ENCODE peak calls at places on chromosomes 12 and 14, in nine cellular contexts. One of them, this sample, is unnamed.
A peak's percentile ranks its signal among the peaks of the same experiment; 100 is the strongest.

GRCh38 chr14:104735830-104736642 is 12.0 kb downstream of the ADSS1 start:
- DNase-seq in endothelial cell: peak; percentile 53
- DNase-seq in aorta: peak; percentile 94
- DNase-seq in mucosa of descending colon: peak; percentile 27
- DNase-seq in Peyer's patch: peak; percentile 25
- DNase-seq in stimulated activated CD4-positive, alpha-beta T cell treated with anti-CD3 and anti-CD28 coated beads, Interleukin-2, amount 100 ng/mL, for 48 hours: no peak
- DNase-seq in HT-29: no peak
- DNase-seq in GM04504: peak; percentile 56
- DNase-seq in stimulated activated effector memory CD8-positive, alpha-beta T cell treated with anti-CD3 and anti-CD28 coated beads, Interleukin-12 subunit alpha, Interleukin-12 subunit beta, amount 100 ng/mL, for 72 hours: no peak
- DNase-seq in this sample: no peak

GRCh38 chr12:21438643-21439042 is 1.2 kb downstream of the PYROXD1 start:
- DNase-seq in endothelial cell: no peak
- DNase-seq in aorta: no peak
- DNase-seq in mucosa of descending colon: no peak
- DNase-seq in Peyer's patch: no peak
- DNase-seq in stimulated activated CD4-positive, alpha-beta T cell treated with anti-CD3 and anti-CD28 coated beads, Interleukin-2, amount 100 ng/mL, for 48 hours: no peak
- DNase-seq in HT-29: no peak
- DNase-seq in GM04504: no peak
- DNase-seq in stimulated activated effector memory CD8-positive, alpha-beta T cell treated with anti-CD3 and anti-CD28 coated beads, Interleukin-12 subunit alpha, Interleukin-12 subunit beta, amount 100 ng/mL, for 72 hours: no peak
- DNase-seq in this sample: no peak

GRCh38 chr14:96249016-96249415 is 7.0 kb upstream of the BDKRB1 start:
- DNase-seq in endothelial cell: no peak
- DNase-seq in aorta: no peak
- DNase-seq in mucosa of descending colon: no peak
- DNase-seq in Peyer's patch: no peak
- DNase-seq in stimulated activated CD4-positive, alpha-beta T cell treated with anti-CD3 and anti-CD28 coated beads, Interleukin-2, amount 100 ng/mL, for 48 hours: no peak
- DNase-seq in HT-29: no peak
- DNase-seq in GM04504: peak; percentile 94
- DNase-seq in stimulated activated effector memory CD8-positive, alpha-beta T cell treated with anti-CD3 and anti-CD28 coated beads, Interleukin-12 subunit alpha, Interleukin-12 subunit beta, amount 100 ng/mL, for 72 hours: no peak
- DNase-seq in this sample: no peak

GRCh38 chr14:102930138-102930752 is 7.8 kb downstream of the AMN start:
- DNase-seq in endothelial cell: peak; percentile 35
- DNase-seq in aorta: no peak
- DNase-seq in mucosa of descending colon: no peak
- DNase-seq in Peyer's patch: no peak
- DNase-seq in stimulated activated CD4-positive, alpha-beta T cell treated with anti-CD3 and anti-CD28 coated beads, Interleukin-2, amount 100 ng/mL, for 48 hours: no peak
- DNase-seq in HT-29: no peak
- DNase-seq in GM04504: no peak
- DNase-seq in stimulated activated effector memory CD8-positive, alpha-beta T cell treated with anti-CD3 and anti-CD28 coated beads, Interleukin-12 subunit alpha, Interleukin-12 subunit beta, amount 100 ng/mL, for 72 hours: no peak
- DNase-seq in this sample: no peak

GRCh38 chr12:46387697-46388096 is 15.1 kb upstream of the SLC38A2 start:
- DNase-seq in endothelial cell: no peak
- DNase-seq in aorta: no peak
- DNase-seq in mucosa of descending colon: no peak
- DNase-seq in Peyer's patch: peak; percentile 71
- DNase-seq in stimulated activated CD4-positive, alpha-beta T cell treated with anti-CD3 and anti-CD28 coated beads, Interleukin-2, amount 100 ng/mL, for 48 hours: no peak
- DNase-seq in HT-29: no peak
- DNase-seq in GM04504: no peak
- DNase-seq in stimulated activated effector memory CD8-positive, alpha-beta T cell treated with anti-CD3 and anti-CD28 coated beads, Interleukin-12 subunit alpha, Interleukin-12 subunit beta, amount 100 ng/mL, for 72 hours: peak; percentile 16
- DNase-seq in this sample: peak; percentile 63

GRCh38 chr14:64680013-64680674 is 24.1 kb upstream of the PLEKHG3 start:
- DNase-seq in endothelial cell: no peak
- DNase-seq in aorta: peak; percentile 80
- DNase-seq in mucosa of descending colon: no peak
- DNase-seq in Peyer's patch: no peak
- DNase-seq in stimulated activated CD4-positive, alpha-beta T cell treated with anti-CD3 and anti-CD28 coated beads, Interleukin-2, amount 100 ng/mL, for 48 hours: no peak
- DNase-seq in HT-29: no peak
- DNase-seq in GM04504: no peak
- DNase-seq in stimulated activated effector memory CD8-positive, alpha-beta T cell treated with anti-CD3 and anti-CD28 coated beads, Interleukin-12 subunit alpha, Interleukin-12 subunit beta, amount 100 ng/mL, for 72 hours: no peak
- DNase-seq in this sample: no peak

GRCh38 chr12:34290191-34290995 is 268.1 kb downstream of the ALG10 start:
- DNase-seq in endothelial cell: no peak
- DNase-seq in aorta: peak; percentile 56
- DNase-seq in mucosa of descending colon: no peak
- DNase-seq in Peyer's patch: peak; percentile 0
- DNase-seq in stimulated activated CD4-positive, alpha-beta T cell treated with anti-CD3 and anti-CD28 coated beads, Interleukin-2, amount 100 ng/mL, for 48 hours: no peak
- DNase-seq in HT-29: no peak
- DNase-seq in GM04504: no peak
- DNase-seq in stimulated activated effector memory CD8-positive, alpha-beta T cell treated with anti-CD3 and anti-CD28 coated beads, Interleukin-12 subunit alpha, Interleukin-12 subunit beta, amount 100 ng/mL, for 72 hours: no peak
- DNase-seq in this sample: no peak

GRCh38 chr12:69087986-69088385 is 151.4 kb upstream of the CPSF6 start:
- DNase-seq in endothelial cell: no peak
- DNase-seq in aorta: no peak
- DNase-seq in mucosa of descending colon: no peak
- DNase-seq in Peyer's patch: no peak
- DNase-seq in stimulated activated CD4-positive, alpha-beta T cell treated with anti-CD3 and anti-CD28 coated beads, Interleukin-2, amount 100 ng/mL, for 48 hours: no peak
- DNase-seq in HT-29: no peak
- DNase-seq in GM04504: no peak
- DNase-seq in stimulated activated effector memory CD8-positive, alpha-beta T cell treated with anti-CD3 and anti-CD28 coated beads, Interleukin-12 subunit alpha, Interleukin-12 subunit beta, amount 100 ng/mL, for 72 hours: no peak
- DNase-seq in this sample: no peak

GRCh38 chr12:9936597-9936996 is 4.4 kb upstream of the CLEC2A start:
- DNase-seq in endothelial cell: no peak
- DNase-seq in aorta: no peak
- DNase-seq in mucosa of descending colon: no peak
- DNase-seq in Peyer's patch: no peak
- DNase-seq in stimulated activated CD4-positive, alpha-beta T cell treated with anti-CD3 and anti-CD28 coated beads, Interleukin-2, amount 100 ng/mL, for 48 hours: no peak
- DNase-seq in HT-29: no peak
- DNase-seq in GM04504: no peak
- DNase-seq in stimulated activated effector memory CD8-positive, alpha-beta T cell treated with anti-CD3 and anti-CD28 coated beads, Interleukin-12 subunit alpha, Interleukin-12 subunit beta, amount 100 ng/mL, for 72 hours: no peak
- DNase-seq in this sample: no peak

GRCh38 chr14:74402264-74403251 is 23.5 kb downstream of the SYNDIG1L start:
- DNase-seq in endothelial cell: no peak
- DNase-seq in aorta: peak; percentile 56
- DNase-seq in mucosa of descending colon: no peak
- DNase-seq in Peyer's patch: peak; percentile 54
- DNase-seq in stimulated activated CD4-positive, alpha-beta T cell treated with anti-CD3 and anti-CD28 coated beads, Interleukin-2, amount 100 ng/mL, for 48 hours: no peak
- DNase-seq in HT-29: no peak
- DNase-seq in GM04504: no peak
- DNase-seq in stimulated activated effector memory CD8-positive, alpha-beta T cell treated with anti-CD3 and anti-CD28 coated beads, Interleukin-12 subunit alpha, Interleukin-12 subunit beta, amount 100 ng/mL, for 72 hours: no peak
- DNase-seq in this sample: no peak

GRCh38 chr12:23980826-23981225 is 31.4 kb upstream of the SOX5 start:
- DNase-seq in endothelial cell: no peak
- DNase-seq in aorta: no peak
- DNase-seq in mucosa of descending colon: no peak
- DNase-seq in Peyer's patch: no peak
- DNase-seq in stimulated activated CD4-positive, alpha-beta T cell treated with anti-CD3 and anti-CD28 coated beads, Interleukin-2, amount 100 ng/mL, for 48 hours: no peak
- DNase-seq in HT-29: no peak
- DNase-seq in GM04504: no peak
- DNase-seq in stimulated activated effector memory CD8-positive, alpha-beta T cell treated with anti-CD3 and anti-CD28 coated beads, Interleukin-12 subunit alpha, Interleukin-12 subunit beta, amount 100 ng/mL, for 72 hours: no peak
- DNase-seq in this sample: no peak

GRCh38 chr12:107461222-107461980 is 224.2 kb upstream of the PWP1 start:
- DNase-seq in endothelial cell: no peak
- DNase-seq in aorta: no peak
- DNase-seq in mucosa of descending colon: no peak
- DNase-seq in Peyer's patch: no peak
- DNase-seq in stimulated activated CD4-positive, alpha-beta T cell treated with anti-CD3 and anti-CD28 coated beads, Interleukin-2, amount 100 ng/mL, for 48 hours: no peak
- DNase-seq in HT-29: no peak
- DNase-seq in GM04504: peak; percentile 48
- DNase-seq in stimulated activated effector memory CD8-positive, alpha-beta T cell treated with anti-CD3 and anti-CD28 coated beads, Interleukin-12 subunit alpha, Interleukin-12 subunit beta, amount 100 ng/mL, for 72 hours: no peak
- DNase-seq in this sample: no peak

GRCh38 chr12:5473076-5473475 is 41.2 kb downstream of the NTF3 start:
- DNase-seq in endothelial cell: no peak
- DNase-seq in aorta: no peak
- DNase-seq in mucosa of descending colon: no peak
- DNase-seq in Peyer's patch: no peak
- DNase-seq in stimulated activated CD4-positive, alpha-beta T cell treated with anti-CD3 and anti-CD28 coated beads, Interleukin-2, amount 100 ng/mL, for 48 hours: no peak
- DNase-seq in HT-29: no peak
- DNase-seq in GM04504: no peak
- DNase-seq in stimulated activated effector memory CD8-positive, alpha-beta T cell treated with anti-CD3 and anti-CD28 coated beads, Interleukin-12 subunit alpha, Interleukin-12 subunit beta, amount 100 ng/mL, for 72 hours: no peak
- DNase-seq in this sample: no peak

GRCh38 chr12:79674629-79675028 is 16.1 kb downstream of the PAWR start:
- DNase-seq in endothelial cell: no peak
- DNase-seq in aorta: no peak
- DNase-seq in mucosa of descending colon: no peak
- DNase-seq in Peyer's patch: no peak
- DNase-seq in stimulated activated CD4-positive, alpha-beta T cell treated with anti-CD3 and anti-CD28 coated beads, Interleukin-2, amount 100 ng/mL, for 48 hours: no peak
- DNase-seq in HT-29: no peak
- DNase-seq in GM04504: no peak
- DNase-seq in stimulated activated effector memory CD8-positive, alpha-beta T cell treated with anti-CD3 and anti-CD28 coated beads, Interleukin-12 subunit alpha, Interleukin-12 subunit beta, amount 100 ng/mL, for 72 hours: no peak
- DNase-seq in this sample: no peak

GRCh38 chr14:89767861-89768268 is 186.7 kb downstream of the EFCAB11 start:
- DNase-seq in endothelial cell: peak; percentile 52
- DNase-seq in aorta: no peak
- DNase-seq in mucosa of descending colon: peak; percentile 66
- DNase-seq in Peyer's patch: peak; percentile 44
- DNase-seq in stimulated activated CD4-positive, alpha-beta T cell treated with anti-CD3 and anti-CD28 coated beads, Interleukin-2, amount 100 ng/mL, for 48 hours: peak; percentile 49
- DNase-seq in HT-29: peak; percentile 47
- DNase-seq in GM04504: peak; percentile 33
- DNase-seq in stimulated activated effector memory CD8-positive, alpha-beta T cell treated with anti-CD3 and anti-CD28 coated beads, Interleukin-12 subunit alpha, Interleukin-12 subunit beta, amount 100 ng/mL, for 72 hours: peak; percentile 17
- DNase-seq in this sample: peak; percentile 53

GRCh38 chr14:68649461-68650189 is 143.2 kb downstream of the ZFP36L1 start:
- DNase-seq in endothelial cell: no peak
- DNase-seq in aorta: no peak
- DNase-seq in mucosa of descending colon: peak; percentile 1
- DNase-seq in Peyer's patch: no peak
- DNase-seq in stimulated activated CD4-positive, alpha-beta T cell treated with anti-CD3 and anti-CD28 coated beads, Interleukin-2, amount 100 ng/mL, for 48 hours: no peak
- DNase-seq in HT-29: no peak
- DNase-seq in GM04504: no peak
- DNase-seq in stimulated activated effector memory CD8-positive, alpha-beta T cell treated with anti-CD3 and anti-CD28 coated beads, Interleukin-12 subunit alpha, Interleukin-12 subunit beta, amount 100 ng/mL, for 72 hours: no peak
- DNase-seq in this sample: no peak

GRCh38 chr12:19959353-19959752 is 409.0 kb upstream of the PDE3A start:
- DNase-seq in endothelial cell: no peak
- DNase-seq in aorta: no peak
- DNase-seq in mucosa of descending colon: no peak
- DNase-seq in Peyer's patch: no peak
- DNase-seq in stimulated activated CD4-positive, alpha-beta T cell treated with anti-CD3 and anti-CD28 coated beads, Interleukin-2, amount 100 ng/mL, for 48 hours: no peak
- DNase-seq in HT-29: no peak
- DNase-seq in GM04504: no peak
- DNase-seq in stimulated activated effector memory CD8-positive, alpha-beta T cell treated with anti-CD3 and anti-CD28 coated beads, Interleukin-12 subunit alpha, Interleukin-12 subunit beta, amount 100 ng/mL, for 72 hours: no peak
- DNase-seq in this sample: no peak

GRCh38 chr14:23299558-23299957 is 3.1 kb downstream of the PPP1R3E start:
- DNase-seq in endothelial cell: no peak
- DNase-seq in aorta: no peak
- DNase-seq in mucosa of descending colon: no peak
- DNase-seq in Peyer's patch: no peak
- DNase-seq in stimulated activated CD4-positive, alpha-beta T cell treated with anti-CD3 and anti-CD28 coated beads, Interleukin-2, amount 100 ng/mL, for 48 hours: no peak
- DNase-seq in HT-29: peak; percentile 33
- DNase-seq in GM04504: no peak
- DNase-seq in stimulated activated effector memory CD8-positive, alpha-beta T cell treated with anti-CD3 and anti-CD28 coated beads, Interleukin-12 subunit alpha, Interleukin-12 subunit beta, amount 100 ng/mL, for 72 hours: no peak
- DNase-seq in this sample: no peak

GRCh38 chr14:100540926-100541620 is 46.1 kb downstream of the BEGAIN start:
- DNase-seq in endothelial cell: no peak
- DNase-seq in aorta: peak; percentile 62
- DNase-seq in mucosa of descending colon: no peak
- DNase-seq in Peyer's patch: no peak
- DNase-seq in stimulated activated CD4-positive, alpha-beta T cell treated with anti-CD3 and anti-CD28 coated beads, Interleukin-2, amount 100 ng/mL, for 48 hours: no peak
- DNase-seq in HT-29: no peak
- DNase-seq in GM04504: no peak
- DNase-seq in stimulated activated effector memory CD8-positive, alpha-beta T cell treated with anti-CD3 and anti-CD28 coated beads, Interleukin-12 subunit alpha, Interleukin-12 subunit beta, amount 100 ng/mL, for 72 hours: no peak
- DNase-seq in this sample: no peak

GRCh38 chr14:51370758-51371386 is 130.8 kb downstream of the TMX1 start:
- DNase-seq in endothelial cell: no peak
- DNase-seq in aorta: no peak
- DNase-seq in mucosa of descending colon: no peak
- DNase-seq in Peyer's patch: no peak
- DNase-seq in stimulated activated CD4-positive, alpha-beta T cell treated with anti-CD3 and anti-CD28 coated beads, Interleukin-2, amount 100 ng/mL, for 48 hours: no peak
- DNase-seq in HT-29: no peak
- DNase-seq in GM04504: no peak
- DNase-seq in stimulated activated effector memory CD8-positive, alpha-beta T cell treated with anti-CD3 and anti-CD28 coated beads, Interleukin-12 subunit alpha, Interleukin-12 subunit beta, amount 100 ng/mL, for 72 hours: no peak
- DNase-seq in this sample: no peak

GRCh38 chr14:67265131-67265530 is 23.9 kb downstream of the PALS1 start:
- DNase-seq in endothelial cell: no peak
- DNase-seq in aorta: no peak
- DNase-seq in mucosa of descending colon: no peak
- DNase-seq in Peyer's patch: no peak
- DNase-seq in stimulated activated CD4-positive, alpha-beta T cell treated with anti-CD3 and anti-CD28 coated beads, Interleukin-2, amount 100 ng/mL, for 48 hours: no peak
- DNase-seq in HT-29: no peak
- DNase-seq in GM04504: no peak
- DNase-seq in stimulated activated effector memory CD8-positive, alpha-beta T cell treated with anti-CD3 and anti-CD28 coated beads, Interleukin-12 subunit alpha, Interleukin-12 subunit beta, amount 100 ng/mL, for 72 hours: no peak
- DNase-seq in this sample: no peak

GRCh38 chr12:53476769-53477209 is 22.5 kb downstream of the MAP3K12 start:
- DNase-seq in endothelial cell: peak; percentile 30
- DNase-seq in aorta: no peak
- DNase-seq in mucosa of descending colon: no peak
- DNase-seq in Peyer's patch: no peak
- DNase-seq in stimulated activated CD4-positive, alpha-beta T cell treated with anti-CD3 and anti-CD28 coated beads, Interleukin-2, amount 100 ng/mL, for 48 hours: no peak
- DNase-seq in HT-29: peak; percentile 48
- DNase-seq in GM04504: no peak
- DNase-seq in stimulated activated effector memory CD8-positive, alpha-beta T cell treated with anti-CD3 and anti-CD28 coated beads, Interleukin-12 subunit alpha, Interleukin-12 subunit beta, amount 100 ng/mL, for 72 hours: no peak
- DNase-seq in this sample: no peak

GRCh38 chr12:41011939-41012338 is 176.2 kb upstream of the PDZRN4 start:
- DNase-seq in endothelial cell: no peak
- DNase-seq in aorta: no peak
- DNase-seq in mucosa of descending colon: no peak
- DNase-seq in Peyer's patch: no peak
- DNase-seq in stimulated activated CD4-positive, alpha-beta T cell treated with anti-CD3 and anti-CD28 coated beads, Interleukin-2, amount 100 ng/mL, for 48 hours: no peak
- DNase-seq in HT-29: peak; percentile 5
- DNase-seq in GM04504: no peak
- DNase-seq in stimulated activated effector memory CD8-positive, alpha-beta T cell treated with anti-CD3 and anti-CD28 coated beads, Interleukin-12 subunit alpha, Interleukin-12 subunit beta, amount 100 ng/mL, for 72 hours: no peak
- DNase-seq in this sample: no peak

GRCh38 chr12:27711312-27711682 is 665 bp downstream of the MRPS35 start:
- DNase-seq in endothelial cell: no peak
- DNase-seq in aorta: no peak
- DNase-seq in mucosa of descending colon: peak; percentile 42
- DNase-seq in Peyer's patch: no peak
- DNase-seq in stimulated activated CD4-positive, alpha-beta T cell treated with anti-CD3 and anti-CD28 coated beads, Interleukin-2, amount 100 ng/mL, for 48 hours: no peak
- DNase-seq in HT-29: peak; percentile 85
- DNase-seq in GM04504: no peak
- DNase-seq in stimulated activated effector memory CD8-positive, alpha-beta T cell treated with anti-CD3 and anti-CD28 coated beads, Interleukin-12 subunit alpha, Interleukin-12 subunit beta, amount 100 ng/mL, for 72 hours: no peak
- DNase-seq in this sample: no peak